ENCODE peak calls at places on chromosomes 2 and 18, in eight cellular contexts. T is vagina, I is transverse colon, L is tibial artery, M is body of pancreas, A is AG04449, X is astrocyte of the cerebellum, D is heart left ventricle. N is an unnamed sample.

GRCh38 chr18:55875330-55875933 is 287.4 kb upstream of the TCF4 start:
- DNase-seq in L (no peak), I (no peak), T (no peak), D (no peak), X (no peak), A (no peak), M (no peak), N (no peak)

GRCh38 chr2:222708274-222708710 is 36.8 kb downstream of the MOGAT1 start:
- DNase-seq in A (no peak), I (peak; percentile 82), L (peak; percentile 85), D (peak; percentile 83), T (no peak), M (peak; percentile 79), X (peak; percentile 61), N (peak; percentile 79)

GRCh38 chr2:212528106-212528856 is 10.3 kb downstream of the ERBB4 start:
- DNase-seq in L (no peak), T (no peak), X (no peak), A (no peak), I (no peak), D (peak; percentile 21), M (no peak), N (no peak)

GRCh38 chr2:230085201-230085600 is 16.5 kb upstream of the SLC16A14 start:
- DNase-seq in X (no peak), M (no peak), A (no peak), T (no peak), L (no peak), I (no peak), D (no peak), N (no peak)

GRCh38 chr18:46333371-46334199 is 229.4 kb downstream of the HAUS1 start:
- DNase-seq in L (peak; percentile 40), A (no peak), I (no peak), X (no peak), D (peak; percentile 49), M (peak; percentile 12), T (no peak), N (no peak)

GRCh38 chr2:180991361-180991760 is 11.0 kb downstream of the UBE2E3 start:
- DNase-seq in M (no peak), D (no peak), X (no peak), I (no peak), L (no peak), T (no peak), A (no peak), N (no peak)

GRCh38 chr18:70643812-70644211 is 355.0 kb downstream of the SOCS6 start:
- DNase-seq in D (no peak), X (no peak), M (no peak), L (no peak), T (no peak), I (no peak), A (no peak), N (no peak)

GRCh38 chr2:182077451-182078142 is 91.9 kb downstream of the PPP1R1C start:
- DNase-seq in A (peak; percentile 84), T (no peak), X (peak; percentile 91), I (peak; percentile 14), M (peak; percentile 73), L (no peak), D (peak; percentile 30), N (peak; percentile 79)

GRCh38 chr18:28095041-28095440 is 81.9 kb downstream of the CDH2 start:
- DNase-seq in D (no peak), I (no peak), X (no peak), L (no peak), A (peak; percentile 28), M (no peak), T (no peak), N (no peak)

GRCh38 chr18:79071037-79071960 is 2.1 kb downstream of the ATP9B start:
- DNase-seq in L (no peak), T (no peak), A (no peak), I (no peak), X (no peak), M (no peak), D (no peak), N (no peak)

GRCh38 chr2:214215107-214215506 is 195.7 kb upstream of the VWC2L start:
- DNase-seq in D (no peak), M (no peak), L (no peak), I (no peak), X (no peak), T (no peak), A (no peak), N (no peak)

GRCh38 chr2:215671244-215671643 is 235.4 kb upstream of the FN1 start:
- DNase-seq in T (no peak), D (no peak), M (no peak), L (no peak), X (no peak), A (no peak), I (no peak), N (no peak)

GRCh38 chr2:5911801-5912200 is 219.6 kb downstream of the SOX11 start:
- DNase-seq in D (no peak), I (no peak), X (no peak), A (no peak), M (no peak), T (no peak), L (no peak), N (no peak)

GRCh38 chr2:151379191-151379590 is 21.8 kb downstream of the TNFAIP6 start:
- DNase-seq in M (no peak), L (no peak), T (no peak), I (no peak), A (no peak), D (no peak), X (no peak), N (no peak)

GRCh38 chr2:14903709-14904374 is 271.3 kb downstream of the LRATD1 start:
- DNase-seq in A (no peak), L (no peak), X (no peak), I (peak; percentile 42), T (no peak), M (peak; percentile 22), D (no peak), N (peak; percentile 68)

GRCh38 chr2:68740184-68740914 is 5.7 kb downstream of the ARHGAP25 start:
- DNase-seq in D (no peak), X (no peak), L (no peak), I (no peak), T (peak; percentile 28), A (no peak), M (no peak), N (no peak)

GRCh38 chr2:69465513-69466456 is 28.6 kb upstream of the NFU1 start:
- DNase-seq in D (peak; percentile 70), A (no peak), I (no peak), L (peak; percentile 65), T (no peak), M (peak; percentile 54), X (no peak), N (no peak)

GRCh38 chr2:54770211-54770610 is 46.7 kb downstream of the EML6 start:
- DNase-seq in T (no peak), L (no peak), X (no peak), M (no peak), D (no peak), A (no peak), I (no peak), N (no peak)

GRCh38 chr2:40431600-40431955 is 20.3 kb downstream of the SLC8A1 start:
- DNase-seq in X (no peak), A (no peak), L (peak; percentile 70), M (peak; percentile 46), D (peak; percentile 47), I (no peak), T (no peak), N (no peak)

GRCh38 chr2:172116107-172116506 is 13.4 kb upstream of the DLX2 start:
- DNase-seq in X (no peak), A (no peak), D (no peak), I (no peak), M (no peak), L (no peak), T (no peak), N (no peak)

GRCh38 chr2:172114579-172114978 is 11.9 kb upstream of the DLX2 start:
- DNase-seq in I (no peak), L (no peak), T (no peak), A (no peak), X (no peak), D (no peak), M (no peak), N (no peak)

GRCh38 chr2:172109256-172109655 is 6.6 kb upstream of the DLX2 start:
- DNase-seq in I (no peak), M (no peak), X (no peak), D (no peak), A (no peak), L (no peak), T (no peak), N (no peak)

GRCh38 chr2:172109670-172110421 is 7.1 kb upstream of the DLX2 start:
- DNase-seq in A (no peak), T (no peak), X (no peak), L (no peak), M (no peak), D (no peak), I (no peak), N (no peak)

GRCh38 chr2:172113617-172114016 is 10.9 kb upstream of the DLX2 start:
- DNase-seq in M (no peak), L (no peak), I (no peak), X (peak; percentile 37), D (no peak), A (no peak), T (no peak), N (peak; percentile 39)
- TF ChIP-seq CTCF in M (no peak), L (peak; percentile 29), I (no peak), X (peak; percentile 26), D (no peak), A (peak; percentile 29), T (no peak), N (peak; percentile 26)

GRCh38 chr2:104868081-104868806 is 14.3 kb downstream of the POU3F3 start:
- DNase-seq in D (no peak), L (no peak), X (no peak), I (no peak), M (no peak), A (no peak), T (no peak), N (no peak)

GRCh38 chr2:104872034-104872865 is 18.3 kb downstream of the POU3F3 start:
- DNase-seq in D (no peak), A (no peak), T (no peak), X (no peak), L (no peak), I (no peak), M (no peak), N (no peak)

GRCh38 chr2:104871566-104872033 is 17.7 kb downstream of the POU3F3 start:
- DNase-seq in I (no peak), L (no peak), A (no peak), D (no peak), X (no peak), M (no peak), T (no peak), N (no peak)

GRCh38 chr2:104872866-104873688 is 19.2 kb downstream of the POU3F3 start:
- DNase-seq in I (peak; percentile 70), A (no peak), D (peak; percentile 49), T (no peak), L (no peak), M (peak; percentile 79), X (no peak), N (peak; percentile 73)

GRCh38 chr2:104870249-104870816 is 16.4 kb downstream of the POU3F3 start:
- DNase-seq in X (no peak), D (no peak), A (no peak), T (no peak), M (no peak), L (no peak), I (no peak), N (no peak)
- H3K4me3 ChIP-seq in X (no peak overlapping the region), D (no peak overlapping the region), A (no peak overlapping the region), T (no peak overlapping the region), M (no peak overlapping the region), L (no peak overlapping the region), I (no peak overlapping the region), N (no peak overlapping the region)

GRCh38 chr2:201257941-201258665 is 2.2 kb upstream of the CASP8 start:
- DNase-seq in D (peak; percentile 71), M (peak; percentile 83), T (no peak), A (no peak), X (peak; percentile 57), I (peak; percentile 92), L (peak; percentile 76), N (peak; percentile 96)
- TF ChIP-seq CTCF in D (no peak), M (no peak), T (no peak), A (no peak), X (no peak), I (no peak), L (peak; percentile 16), N (no peak)

GRCh38 chr2:3971313-3972192 is 268.2 kb downstream of the DCDC2C start:
- DNase-seq in T (peak; percentile 28), X (no peak), D (no peak), I (no peak), L (no peak), A (no peak), M (no peak), N (no peak)
- H3K4me3 ChIP-seq in T (no peak overlapping the region), X (no peak overlapping the region), D (no peak overlapping the region), I (no peak overlapping the region), L (no peak overlapping the region), A (no peak overlapping the region), M (no peak overlapping the region), N (no peak overlapping the region)

N was measured in GM12865.